ENCODE peak calls at places on chromosomes 11 and 22, in ten cellular contexts. G, L, D, E, V, F, Z, N, X and U are unnamed samples.

GRCh38 chr11:65254724-65255123 is 7.0 kb upstream of the POLA2 start:
- DNase-seq in G (no peak), L (no peak), D (no peak), E (no peak), V (no peak), F (no peak), Z (no peak), N (no peak), X (no peak), U (no peak)

GRCh38 chr22:19765477-19766234 is 5.1 kb downstream of the TBX1 start:
- DNase-seq in G (peak; percentile 41), L (no peak), D (no peak), E (no peak), V (no peak), F (no peak), Z (no peak), N (no peak), X (no peak), U (no peak)

GRCh38 chr11:19813158-19813879 is 100.7 kb downstream of the NAV2 start:
- DNase-seq in G (no peak), L (no peak), D (no peak), E (no peak), V (no peak), F (no peak), Z (no peak), N (no peak), X (no peak), U (no peak)

GRCh38 chr11:129749141-129749540 is 66.5 kb upstream of the TMEM45B start:
- DNase-seq in G (no peak), L (no peak), D (no peak), E (no peak), V (no peak), F (no peak), Z (no peak), N (no peak), X (no peak), U (no peak)

GRCh38 chr22:25942989-25943411 is 201.0 kb downstream of the MYO18B start:
- DNase-seq in G (peak; percentile 19), L (no peak), D (no peak), E (no peak), V (no peak), F (no peak), Z (no peak), N (peak; percentile 32), X (no peak), U (no peak)

GRCh38 chr11:34959770-34960169 is 43.4 kb downstream of the PDHX start:
- DNase-seq in G (no peak), L (no peak), D (no peak), E (no peak), V (no peak), F (no peak), Z (no peak), N (no peak), X (no peak), U (no peak)

GRCh38 chr11:119891392-119891791 is 162.4 kb upstream of the NECTIN1 start:
- DNase-seq in G (peak; percentile 60), L (no peak), D (no peak), E (no peak), V (no peak), F (no peak), Z (no peak), N (peak; percentile 75), X (no peak), U (no peak)

GRCh38 chr22:40818747-40819662 is at the start of gene SLC25A17:
- DNase-seq in G (peak; percentile 90), L (peak; percentile 82), D (peak; percentile 29), E (peak; percentile 83), V (peak; percentile 81), F (peak; percentile 72), Z (peak; percentile 79), N (peak; percentile 82), X (peak; percentile 95), U (peak; percentile 89)

GRCh38 chr22:23393721-23394320 is 186.3 kb downstream of the IGLL1 start:
- DNase-seq in G (no peak), L (no peak), D (no peak), E (no peak), V (no peak), F (no peak), Z (no peak), N (no peak), X (no peak), U (no peak)

GRCh38 chr11:70432065-70432464 is 33.7 kb downstream of the CTTN start:
- DNase-seq in G (peak; percentile 50), L (no peak), D (no peak), E (no peak), V (no peak), F (no peak), Z (no peak), N (no peak), X (no peak), U (no peak)

GRCh38 chr11:134452026-134452848 is 40.2 kb upstream of the B3GAT1 start:
- DNase-seq in G (no peak), L (no peak), D (no peak), E (no peak), V (no peak), F (no peak), Z (no peak), N (peak; percentile 43), X (no peak), U (no peak)

GRCh38 chr11:113521737-113522517 is 46.7 kb upstream of the DRD2 start:
- DNase-seq in G (no peak), L (no peak), D (no peak), E (peak; percentile 68), V (no peak), F (no peak), Z (no peak), N (no peak), X (no peak), U (no peak)

GRCh38 chr11:44899959-44900358 is 50.7 kb downstream of the TP53I11 start:
- DNase-seq in G (peak; percentile 48), L (peak; percentile 35), D (peak; percentile 33), E (peak; percentile 39), V (peak; percentile 20), F (no peak), Z (no peak), N (no peak), X (no peak), U (no peak)

GRCh38 chr11:56089697-56090096 is 3.4 kb upstream of the OR8I2 start:
- DNase-seq in G (no peak), L (no peak), D (no peak), E (no peak), V (no peak), F (no peak), Z (no peak), N (no peak), X (no peak), U (no peak)

GRCh38 chr22:31082606-31083376 is 1.7 kb downstream of the SMTN start:
- DNase-seq in G (peak; percentile 83), L (peak; percentile 26), D (no peak), E (peak; percentile 62), V (no peak), F (no peak), Z (no peak), N (no peak), X (peak; percentile 90), U (peak; percentile 28)

GRCh38 chr22:41699264-41700104 is at the start of gene MEI1:
- DNase-seq in G (peak; percentile 91), L (peak; percentile 50), D (peak; percentile 30), E (peak; percentile 28), V (peak; percentile 89), F (peak; percentile 81), Z (peak; percentile 76), N (peak; percentile 34), X (no peak), U (peak; percentile 88)

GRCh38 chr11:86416494-86416893 is 41.8 kb downstream of the CCDC81 start:
- DNase-seq in G (no peak), L (no peak), D (no peak), E (no peak), V (no peak), F (no peak), Z (no peak), N (no peak), X (no peak), U (no peak)

GRCh38 chr11:127199306-127199801 is 198.8 kb upstream of the KIRREL3 start:
- DNase-seq in G (no peak), L (no peak), D (no peak), E (peak; percentile 18), V (no peak), F (no peak), Z (no peak), N (no peak), X (no peak), U (no peak)

GRCh38 chr22:28883917-28884753 is 763 bp downstream of the ZNRF3 start:
- DNase-seq in G (peak; percentile 47), L (no peak), D (no peak), E (peak; percentile 53), V (peak; percentile 39), F (no peak), Z (peak; percentile 31), N (no peak), X (peak; percentile 76), U (peak; percentile 36)

GRCh38 chr11:128575174-128575955 is 12.0 kb downstream of the ETS1 start:
- DNase-seq in G (no peak), L (no peak), D (no peak), E (no peak), V (no peak), F (no peak), Z (no peak), N (no peak), X (no peak), U (no peak)